ENCODE peak calls at places on chromosomes 16 and 17, in six cellular contexts. J is IMR-90, Q is PC-3, P is heart right ventricle, F is sigmoid colon, M is keratinocyte. S is an unnamed sample. For H3K36me3 and H3K4me1, the result is how much of the 10 kb centered on the place peaks cover.

GRCh38 chr16:86355951-86356350 is 154.4 kb upstream of the FOXF1 start:
- DNase-seq in J (no peak), Q (no peak), P (no peak), F (no peak), M (no peak), S (no peak)

GRCh38 chr17:57391076-57391825 is 134.9 kb downstream of the MSI2 start:
- DNase-seq in J (no peak), Q (no peak), P (no peak), F (no peak), M (no peak), S (peak)

GRCh38 chr17:50201226-50201854 is at the start of gene COL1A1:
- DNase-seq in J (peak), Q (no peak), P (peak), F (peak), M (no peak), S (no peak)

GRCh38 chr16:28933176-28933575 is 1.4 kb downstream of the CD19 start:
- DNase-seq in J (no peak), Q (no peak), P (no peak), F (no peak), M (no peak), S (no peak)

GRCh38 chr17:266219-266618 is 84.8 kb upstream of the DOC2B start:
- DNase-seq in J (no peak), Q (no peak), P (no peak), F (peak), M (no peak), S (no peak)

GRCh38 chr17:5364156-5364555 is 55.3 kb downstream of the NUP88 start:
- DNase-seq in J (peak), Q (no peak), P (no peak), F (no peak), M (peak), S (no peak)

GRCh38 chr17:64580384-64581307 is 73.9 kb downstream of the CEP95 start:
- DNase-seq in J (no peak), Q (no peak), P (no peak), F (no peak), M (no peak), S (no peak)

GRCh38 chr17:48127371-48128051 is 19.9 kb downstream of the SNX11 start:
- DNase-seq in J (no peak), Q (peak), P (no peak), F (no peak), M (peak), S (no peak)

GRCh38 chr17:6456914-6457687 is 12.8 kb downstream of the PIMREG start:
- DNase-seq in J (peak), Q (peak), P (peak), F (no peak), M (no peak), S (no peak)

GRCh38 chr16:65667013-65667578 is 545.2 kb upstream of the CDH11 start:
- DNase-seq in J (peak), Q (peak), P (no peak), F (no peak), M (no peak), S (no peak)

GRCh38 chr17:43398724-43399595 is at the start of gene ARL4D:
- DNase-seq in J (peak), Q (peak), P (peak), F (peak), M (no peak), S (peak)

GRCh38 chr16:69844441-69844840 is 82.3 kb downstream of the WWP2 start:
- DNase-seq in J (no peak), Q (no peak), P (no peak), F (no peak), M (no peak), S (no peak)

GRCh38 chr16:83473109-83473508 is 334.7 kb upstream of the HSBP1 start:
- DNase-seq in J (peak), Q (no peak), P (no peak), F (no peak), M (no peak), S (no peak)

GRCh38 chr16:82456683-82457082 is 170.1 kb upstream of the CDH13 start:
- DNase-seq in J (peak), Q (peak), P (peak), F (no peak), M (no peak), S (peak)

GRCh38 chr16:17509194-17509593 is 38.4 kb upstream of the XYLT1 start:
- DNase-seq in J (no peak), Q (no peak), P (no peak), F (no peak), M (no peak), S (no peak)

GRCh38 chr17:41717408-41718286 is 5.5 kb downstream of the GAST start:
- DNase-seq in J (peak), Q (peak), P (no peak), F (no peak), M (no peak), S (no peak)

GRCh38 chr17:18905226-18905625 is 46.7 kb upstream of the SLC5A10 start:
- DNase-seq in J (no peak), Q (no peak), P (no peak), F (no peak), M (no peak), S (no peak)

GRCh38 chr17:79750650-79751545 is 20.2 kb downstream of the ENPP7 start:
- DNase-seq in J (no peak), Q (peak), P (no peak), F (no peak), M (no peak), S (no peak)

GRCh38 chr17:4710693-4711634 is 532 bp downstream of the ARRB2 start:
- DNase-seq in J (no peak), Q (no peak), P (no peak), F (no peak), M (no peak), S (no peak)

GRCh38 chr16:11238272-11239202 is 17.5 kb downstream of the SOCS1 start:
- DNase-seq in J (no peak), Q (no peak), P (no peak), F (no peak), M (no peak), S (no peak)

GRCh38 chr16:57534337-57534880 is 2.0 kb downstream of the CCDC102A start:
- DNase-seq in J (no peak), Q (no peak), P (no peak), F (peak), M (no peak), S (no peak)

GRCh38 chr17:62062936-62063335 is 2.1 kb downstream of the MED13 start:
- DNase-seq in J (no peak), Q (no peak), P (no peak), F (no peak), M (no peak), S (no peak)

GRCh38 chr17:75411328-75412067 is 6.0 kb upstream of the GRB2 start:
- DNase-seq in J (no peak), Q (no peak), P (no peak), F (no peak), M (no peak), S (no peak)

GRCh38 chr16:12170103-12171025 is 193.8 kb downstream of the SNX29 start:
- DNase-seq in J (peak), Q (no peak), P (no peak), F (no peak), M (no peak), S (no peak)

GRCh38 chr16:49067776-49068175 is 213.9 kb downstream of the CBLN1 start:
- DNase-seq in J (no peak), Q (no peak), P (no peak), F (no peak), M (no peak), S (no peak)

GRCh38 chr17:44850612-44851011 is 2.9 kb downstream of the HIGD1B start:
- DNase-seq in J (no peak), Q (no peak), P (peak), F (no peak), M (no peak), S (no peak)

GRCh38 chr17:44850025-44850424 is 2.3 kb downstream of the HIGD1B start:
- DNase-seq in J (no peak), Q (no peak), P (no peak), F (no peak), M (no peak), S (no peak)

GRCh38 chr17:44848961-44849489 is 1.3 kb downstream of the HIGD1B start:
- DNase-seq in J (no peak), Q (no peak), P (no peak), F (no peak), M (no peak), S (no peak)

GRCh38 chr17:44859701-44860100 is 12.0 kb downstream of the HIGD1B start:
- DNase-seq in J (no peak), Q (no peak), P (no peak), F (no peak), M (no peak), S (no peak)

DNA sequence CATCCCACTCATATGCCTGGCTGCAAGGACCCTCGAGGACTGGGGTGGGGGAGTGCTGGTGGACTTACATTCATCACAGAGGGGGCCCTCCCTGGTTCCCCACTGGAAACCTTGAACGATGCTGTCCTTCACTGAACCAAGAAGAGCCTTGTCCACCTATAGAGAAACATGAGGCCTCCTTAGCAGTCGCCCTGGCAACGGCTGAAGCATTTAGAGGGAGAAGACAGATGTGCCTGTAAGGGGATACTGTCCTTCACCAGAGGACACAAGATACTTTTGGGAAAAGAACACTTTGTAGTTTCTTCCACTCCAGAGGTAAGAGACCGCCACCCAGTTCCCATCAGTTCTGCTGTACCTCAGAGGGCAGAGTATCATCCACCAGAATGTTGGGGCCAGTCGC is 6.5 kb downstream of the HIGD1B start:
- DNase-seq in J (no peak), Q (no peak), P (no peak), F (no peak), M (no peak), S (no peak)
- H3K36me3 ChIP-seq in J (half or more), Q (half or more), P (under half), F (half or more), M (half or more), S (half or more)

DNA sequence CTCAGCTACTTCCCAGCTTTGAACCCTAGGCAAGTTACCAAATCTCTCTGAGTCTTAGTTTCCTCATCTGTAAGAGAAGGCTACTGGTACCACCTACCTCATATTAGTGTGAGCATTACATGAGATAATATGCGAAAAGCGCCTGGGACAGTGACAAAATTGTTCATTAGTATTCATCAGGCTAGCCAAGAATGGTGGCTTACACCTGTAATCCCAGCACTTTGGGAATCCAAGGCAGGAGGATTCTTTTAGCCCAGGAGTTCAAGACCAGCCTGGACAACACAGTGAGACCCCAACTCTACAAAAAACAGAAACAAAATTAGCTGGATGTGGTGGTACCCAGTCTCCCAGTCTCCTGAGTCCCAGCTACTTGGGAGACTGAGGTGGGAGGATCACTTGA is 3.3 kb downstream of the PLCD3 start:
- DNase-seq in J (no peak), Q (no peak), P (no peak), F (no peak), M (no peak), S (no peak)
- H3K4me1 ChIP-seq in J (under half), Q (half or more), P (half or more), F (half or more), M (half or more), S (under half)

GRCh38 chr17:16046966-16047365 is 47.3 kb downstream of the TTC19 start:
- DNase-seq in J (peak), Q (no peak), P (no peak), F (no peak), M (no peak), S (no peak)
- H3K36me3 ChIP-seq in J (under half), Q (under half), P (under half), F (under half), M (under half), S (under half)

GRCh38 chr16:20886320-20886719 is 13.8 kb downstream of the DCUN1D3 start:
- DNase-seq in J (no peak), Q (no peak), P (no peak), F (no peak), M (no peak), S (peak)

GRCh38 chr16:20880867-20881866 is 19.0 kb downstream of the DCUN1D3 start:
- DNase-seq in J (no peak), Q (peak), P (no peak), F (no peak), M (no peak), S (no peak)

GRCh38 chr16:20884240-20884556 is 16.0 kb downstream of the DCUN1D3 start:
- DNase-seq in J (peak), Q (peak), P (no peak), F (no peak), M (no peak), S (no peak)

GRCh38 chr16:20887207-20887606 is 13.0 kb downstream of the DCUN1D3 start:
- DNase-seq in J (no peak), Q (no peak), P (no peak), F (no peak), M (no peak), S (no peak)

GRCh38 chr16:20883554-20884239 is 16.5 kb downstream of the DCUN1D3 start:
- DNase-seq in J (no peak), Q (no peak), P (no peak), F (no peak), M (no peak), S (no peak)
- H3K4me1 ChIP-seq in J (under half), Q (under half), P (under half), F (half or more), M (under half), S (under half)

GRCh38 chr16:30667361-30667905 is 9.2 kb downstream of the FBRS start:
- DNase-seq in J (no peak), Q (no peak), P (no peak), F (no peak), M (no peak), S (no peak)
- H3K36me3 ChIP-seq in J (half or more), Q (under half), P (half or more), F (half or more), M (under half), S (half or more)

S was measured in HAP-1.